ENCODE peak calls at places on chromosomes 6 and 20, in six cellular contexts. N, I, S, H, J and K are unnamed samples.

GRCh38 chr6:138182939-138183791 is 21.4 kb downstream of the ARFGEF3 start:
- DNase-seq in I (no peak), J (no peak), N (no peak), H (no peak), S (no peak), K (no peak)

GRCh38 chr6:31462964-31463940 is 34.7 kb upstream of the MICB start:
- DNase-seq in J (peak), S (peak), H (peak), N (peak), I (peak), K (peak)

GRCh38 chr6:156828280-156828703 is 51.1 kb downstream of the ARID1B start:
- DNase-seq in H (no peak), N (no peak), J (no peak), I (peak), S (no peak), K (peak)

GRCh38 chr20:47360207-47360488 is 3.6 kb upstream of the ZMYND8 start:
- DNase-seq in H (peak), J (no peak), N (no peak), I (peak), S (no peak), K (peak)

GRCh38 chr20:23151008-23151703 is 65.0 kb upstream of the CD93 start:
- DNase-seq in J (no peak), I (no peak), H (no peak), N (no peak), S (no peak), K (no peak)

GRCh38 chr20:3563548-3564177 is 92.8 kb downstream of the ATRN start:
- DNase-seq in S (no peak), H (no peak), I (peak), N (peak), J (no peak), K (peak)

GRCh38 chr6:125044667-125045066 is 82.4 kb downstream of the RNF217 start:
- DNase-seq in H (no peak), S (no peak), I (no peak), J (no peak), N (no peak), K (no peak)

GRCh38 chr6:160348552-160349441 is 619 bp downstream of the SLC22A3 start:
- DNase-seq in I (no peak), H (no peak), N (no peak), S (peak), J (no peak), K (peak)

GRCh38 chr6:29825848-29826247 is 1.8 kb upstream of the HLA-G start:
- DNase-seq in I (no peak), J (no peak), N (no peak), S (no peak), H (no peak), K (no peak)

GRCh38 chr6:42963855-42964605 is 3.5 kb downstream of the GNMT start:
- DNase-seq in I (peak), N (peak), S (no peak), J (no peak), H (peak), K (no peak)

GRCh38 chr6:52285174-52286068 is 879 bp upstream of the MCM3 start:
- DNase-seq in J (no peak), S (no peak), N (peak), H (no peak), I (no peak), K (no peak)

DNA sequence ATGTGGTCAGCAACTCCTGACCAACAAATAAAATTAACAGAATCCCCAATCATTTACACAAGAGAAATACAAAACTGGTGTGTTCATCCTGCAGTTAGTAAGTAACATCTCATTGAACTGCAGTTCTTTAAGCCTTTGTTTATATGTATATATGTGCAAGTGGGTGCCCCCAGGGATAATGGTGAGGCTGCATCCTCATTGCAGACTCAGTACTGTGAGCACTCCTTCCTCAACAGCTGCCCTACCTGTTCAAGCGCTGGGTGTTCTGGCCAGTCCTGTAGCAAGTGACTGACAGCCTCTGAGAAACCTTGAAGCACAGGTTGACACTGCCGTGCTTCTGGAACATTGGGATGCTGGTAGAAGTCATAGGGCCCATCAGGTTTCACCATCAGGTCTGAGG is 49.8 kb upstream of the LYRM2 start:
- DNase-seq in N (no peak), H (no peak), S (no peak), I (no peak), J (no peak), K (no peak)
- H3K27ac ChIP-seq in N (no peak), H (no peak), S (no peak), I (no peak), J (no peak), K (no peak)

DNA sequence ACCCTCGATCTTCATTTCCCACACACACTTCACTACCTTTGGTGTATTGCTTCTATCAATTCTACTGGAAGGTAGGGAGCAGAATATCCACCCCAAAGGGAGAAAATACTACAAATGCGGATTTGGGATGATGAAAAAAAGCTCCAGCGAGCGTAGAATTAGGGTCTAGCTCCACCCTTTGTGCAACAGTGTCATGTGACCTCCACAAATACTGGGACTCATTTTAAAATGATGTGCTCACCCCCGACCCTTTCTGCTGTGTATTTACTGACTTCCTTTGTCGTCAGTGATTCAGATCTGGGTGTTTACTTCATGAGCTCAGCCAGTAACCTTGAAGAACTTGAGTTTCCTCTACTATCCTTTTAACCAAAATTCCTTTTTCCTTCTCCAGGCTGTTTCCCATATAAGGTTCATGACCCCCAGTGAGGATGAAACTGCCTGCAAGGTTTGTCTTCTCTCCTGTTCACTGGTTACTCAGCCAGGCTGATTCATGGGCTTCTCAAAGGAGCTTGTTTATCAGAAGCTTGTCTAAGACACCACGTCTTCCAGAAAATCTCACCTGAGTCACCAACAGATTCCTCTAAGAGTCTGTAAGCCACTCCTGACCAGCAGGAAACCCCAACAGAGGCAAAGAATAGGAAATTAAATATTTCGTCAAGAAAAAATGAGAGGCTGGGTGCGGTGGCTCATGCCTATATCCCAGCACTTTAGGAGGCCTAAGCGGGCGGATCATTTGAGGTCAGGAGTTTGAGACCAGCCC is 39.6 kb upstream of the PAX1 start:
- DNase-seq in N (no peak), S (no peak), H (no peak), I (no peak), J (no peak), K (peak)
- H3K27ac ChIP-seq in N (no peak), S (no peak), H (no peak), I (no peak), J (no peak), K (no peak)

DNA sequence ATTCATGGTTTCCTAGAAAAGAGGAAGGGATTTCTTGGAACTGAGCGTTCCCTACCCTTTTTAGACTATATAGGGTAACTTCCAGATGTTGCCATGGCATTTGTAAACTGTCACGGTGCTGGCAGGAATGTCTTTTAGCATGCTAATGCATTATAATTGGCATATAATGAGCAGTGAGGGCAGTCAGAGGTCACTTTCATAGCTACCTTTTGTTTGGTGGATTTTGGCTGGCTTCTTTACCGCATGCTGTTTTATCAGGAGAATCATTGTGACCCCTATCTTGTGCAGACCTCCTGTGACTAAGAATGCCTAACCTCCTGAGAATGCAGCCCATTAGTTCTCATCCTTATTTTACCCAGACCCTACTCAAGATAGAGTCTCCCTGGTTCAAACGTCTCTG is 44.2 kb downstream of the TENT5A start:
- DNase-seq in N (no peak), J (no peak), I (no peak), S (no peak), H (no peak), K (no peak)
- H3K27ac ChIP-seq in N (no peak), J (peak), I (no peak), S (no peak), H (no peak), K (no peak)

DNA sequence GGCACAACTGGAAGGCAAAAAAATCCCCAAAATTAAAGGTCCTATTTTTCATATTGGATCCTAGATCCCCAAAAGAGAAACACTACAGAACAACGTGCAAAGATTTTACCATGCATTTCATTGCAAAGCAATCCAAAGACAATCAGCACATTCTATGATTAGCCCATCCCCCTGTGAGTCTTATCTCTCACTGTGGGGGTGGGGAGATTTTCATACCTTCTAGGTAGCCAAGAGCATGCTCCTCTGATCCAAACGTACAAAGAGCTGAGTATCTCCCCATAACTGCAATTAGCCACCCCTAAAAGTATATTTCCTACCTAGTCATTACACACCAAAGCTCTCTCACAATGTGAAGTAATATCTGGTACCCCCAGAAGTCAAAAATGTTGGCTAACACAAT is 22.2 kb upstream of the ENTPD6 start:
- DNase-seq in I (no peak), N (no peak), H (no peak), J (no peak), S (no peak), K (no peak)
- H3K27ac ChIP-seq in I (peak), N (no peak), H (no peak), J (no peak), S (no peak), K (no peak)

GRCh38 chr6:9532621-9533557 is 882.0 kb downstream of the TFAP2A start:
- DNase-seq in I (peak), N (no peak), H (no peak), S (no peak), J (no peak), K (no peak)
- H3K27ac ChIP-seq in I (peak), N (no peak), H (no peak), S (no peak), J (no peak), K (no peak)

DNA sequence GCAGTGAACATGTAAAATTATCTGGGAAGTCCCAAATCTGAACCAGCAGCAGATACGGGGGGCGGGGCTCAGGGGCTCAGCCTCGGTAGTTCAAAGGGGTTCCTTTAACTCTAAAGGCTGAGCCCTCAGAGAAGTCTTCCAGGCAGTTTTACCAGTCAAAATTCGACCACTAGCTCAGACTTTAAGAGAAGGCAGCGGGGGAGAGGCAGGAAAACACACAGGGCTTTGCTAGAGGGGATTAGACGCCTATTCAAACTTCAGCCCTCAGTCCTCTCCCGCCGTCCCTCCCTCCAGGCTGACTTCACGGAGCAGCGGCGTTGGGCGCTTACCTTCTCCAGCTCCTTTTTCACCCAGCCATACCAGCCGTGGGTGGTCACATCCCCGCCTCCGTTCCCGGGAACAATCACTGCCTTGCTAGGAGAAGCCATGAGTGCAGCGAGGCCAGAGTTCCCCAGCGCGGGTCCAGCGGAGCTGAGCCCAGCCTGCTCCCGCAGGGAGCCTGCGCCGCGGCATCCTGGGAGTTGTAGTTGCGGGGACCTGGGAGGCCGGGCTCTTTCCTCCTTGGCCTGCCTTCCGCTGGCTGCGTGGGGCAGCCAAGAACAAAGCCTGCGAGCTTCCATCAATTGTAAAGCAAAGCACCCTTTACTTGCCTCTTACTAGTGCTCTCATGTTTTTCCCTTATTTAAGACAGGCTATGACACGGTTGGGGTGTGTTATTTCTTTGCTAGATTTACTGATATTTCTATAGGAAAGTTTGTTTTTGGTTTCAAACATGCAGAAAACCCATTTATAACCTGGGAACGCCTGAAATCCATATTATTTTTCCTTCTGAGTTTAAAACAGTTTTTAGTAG is at the start of gene RBBP9:
- DNase-seq in I (peak), N (peak), J (peak), S (peak), H (peak), K (peak)
- H3K27ac ChIP-seq in I (no peak), N (no peak), J (peak), S (peak), H (peak), K (peak)

DNA sequence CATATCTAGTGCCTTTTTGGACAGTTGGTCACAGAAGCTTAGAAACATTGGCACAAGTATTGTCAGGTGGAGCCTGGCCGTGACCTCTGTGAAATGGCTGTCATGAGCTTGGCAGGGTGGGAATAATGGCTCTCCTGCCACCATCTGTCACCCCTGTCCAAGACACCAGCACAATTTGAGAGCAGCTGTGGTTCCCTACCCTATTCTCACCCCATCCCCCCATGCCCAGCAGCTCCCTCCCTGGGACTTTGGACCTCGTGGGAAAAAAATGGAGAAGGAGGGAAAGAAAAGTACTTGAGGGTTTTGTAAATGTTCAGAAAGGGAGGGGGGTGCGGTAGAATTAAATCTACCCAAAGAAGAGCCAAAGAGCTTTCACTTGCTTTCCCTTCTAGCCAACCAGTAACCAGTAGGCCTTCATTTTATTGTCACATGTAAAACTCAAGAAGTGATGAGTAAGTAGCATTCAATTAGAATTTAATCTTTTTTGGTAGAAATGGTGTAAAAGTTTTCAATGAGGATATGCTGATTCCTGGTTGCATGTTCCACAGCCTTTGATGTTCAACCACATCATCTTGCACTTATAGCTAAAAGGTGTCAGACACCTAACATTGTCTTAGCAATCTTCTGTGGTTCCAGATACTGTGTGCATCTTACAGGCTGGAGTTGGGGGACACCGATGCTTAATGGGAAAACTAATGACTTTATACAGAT is 263.5 kb upstream of the TAB2 start:
- DNase-seq in N (no peak), J (no peak), H (no peak), I (no peak), S (no peak), K (no peak)
- H3K27ac ChIP-seq in N (no peak), J (no peak), H (no peak), I (no peak), S (no peak), K (no peak)

DNA sequence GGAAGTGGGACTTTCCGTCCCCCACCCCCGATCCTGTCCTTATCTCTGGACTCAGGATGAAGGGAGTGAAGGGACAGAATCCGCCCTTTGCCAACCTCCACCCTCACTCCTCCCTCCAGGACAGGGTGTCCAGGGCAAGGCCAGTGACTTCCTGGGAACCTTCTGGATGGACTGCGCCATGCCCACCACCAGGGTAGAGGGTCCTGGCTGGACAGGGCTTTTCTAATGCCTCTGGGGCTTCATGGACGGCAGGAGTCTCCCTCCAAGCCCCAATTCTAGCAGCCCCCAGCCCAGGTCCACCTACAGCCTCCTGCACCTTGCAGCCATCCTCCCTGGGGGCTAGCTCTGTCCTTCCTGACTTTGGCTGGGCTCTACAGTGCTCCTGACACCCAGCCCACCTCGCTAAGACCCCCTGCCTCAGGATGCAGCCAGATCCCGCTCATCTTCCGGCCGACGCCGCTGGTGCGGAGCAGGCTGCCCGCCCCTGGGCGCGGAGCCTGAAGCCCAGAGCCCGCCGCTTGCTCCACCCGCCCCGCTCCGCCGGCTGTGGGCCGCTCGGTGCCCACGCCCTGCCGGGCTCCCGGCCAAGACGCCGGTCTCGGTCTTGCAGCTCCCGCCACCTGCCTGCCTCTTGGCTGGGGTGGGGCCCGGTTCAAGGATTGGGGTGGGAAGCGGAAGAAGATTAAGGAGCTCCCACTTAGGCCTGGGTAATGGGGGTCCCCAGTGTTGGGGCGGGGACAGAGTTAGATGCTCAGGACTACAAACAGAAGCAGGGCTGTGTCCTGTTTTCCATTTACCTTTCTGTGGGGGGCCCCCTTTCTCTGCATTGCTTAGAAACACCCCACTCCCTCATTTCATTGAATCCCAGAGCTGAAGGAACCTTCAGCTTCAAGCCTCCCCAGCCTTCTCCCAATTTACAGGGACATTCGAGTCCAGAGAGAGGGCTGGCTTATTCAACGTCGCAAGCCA is 72.8 kb downstream of the MDGA1 start:
- DNase-seq in N (no peak), J (peak), H (peak), S (peak), I (peak), K (peak)
- H3K27ac ChIP-seq in N (no peak), J (no peak), H (no peak), S (no peak), I (no peak), K (peak)

DNA sequence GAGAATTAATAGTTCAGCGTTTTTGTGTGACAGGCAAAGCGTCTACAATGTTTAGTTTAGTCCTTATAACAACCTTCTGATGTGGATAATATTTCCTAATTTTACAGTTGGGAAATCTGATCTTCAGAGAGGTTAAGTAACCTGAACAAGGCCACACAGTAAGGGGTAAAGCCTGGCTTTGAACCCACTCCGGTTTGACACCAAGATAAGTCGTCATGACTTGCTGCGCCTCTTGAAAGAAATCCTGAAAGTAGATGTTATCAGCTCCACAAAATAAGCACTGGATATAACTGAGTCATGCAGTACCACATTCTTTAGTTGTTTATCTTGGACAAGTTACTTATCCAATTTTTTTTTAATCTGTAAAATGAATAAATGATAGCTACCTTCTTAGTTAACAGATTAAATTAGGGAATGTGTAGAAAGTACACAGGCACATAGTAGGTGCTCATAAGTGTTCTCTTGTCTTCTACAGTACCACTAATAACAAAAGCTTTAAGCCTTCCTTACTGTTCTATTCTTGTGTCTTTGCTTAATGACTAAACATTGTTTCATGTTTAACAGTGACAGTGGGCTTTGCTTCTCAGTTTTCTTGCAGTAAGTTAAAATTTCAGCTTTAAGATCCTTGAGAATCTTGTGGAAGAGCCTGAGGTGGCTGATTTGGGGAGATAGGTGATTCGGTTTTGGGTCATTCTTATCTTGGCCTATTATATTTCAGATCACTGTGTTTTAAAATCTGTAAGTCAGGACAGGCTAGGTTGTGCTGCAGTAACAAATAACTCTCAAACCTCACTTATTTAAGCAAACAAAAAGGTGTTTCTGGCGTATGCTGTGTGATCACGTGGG is 2.1 kb downstream of the HIVEP1 start:
- DNase-seq in S (no peak), I (peak), N (no peak), H (no peak), J (no peak), K (no peak)
- H3K27ac ChIP-seq in S (peak), I (peak), N (no peak), H (no peak), J (no peak), K (no peak)